ENCODE peak calls at places on chromosomes 6 and 20, in seven cellular contexts. K is breast epithelium, N is heart right ventricle, P is adrenal gland, J is lower lobe of right lung, S is body of pancreas, G is SJSA1. Q is an unnamed sample. For H3K4me1, the result is how much of the 10 kb centered on the place peaks cover.

GRCh38 chr20:9705722-9706476 is 133.0 kb downstream of the PAK5 start:
- DNase-seq in G (no peak), J (no peak), K (no peak), S (no peak), P (no peak), N (no peak), Q (no peak)

GRCh38 chr20:8854566-8854965 is 214.3 kb upstream of the PLCB4 start:
- DNase-seq in K (no peak), N (peak), S (peak), P (peak), G (no peak), J (peak), Q (peak)

GRCh38 chr6:56852611-56853010 is 102.3 kb upstream of the BEND6 start:
- DNase-seq in N (no peak), K (no peak), P (no peak), J (no peak), G (no peak), S (no peak), Q (no peak)

GRCh38 chr6:56507517-56507916 is 135.2 kb downstream of the DST start:
- DNase-seq in S (no peak), N (peak), G (no peak), K (no peak), P (peak), J (no peak), Q (no peak)

GRCh38 chr6:86355271-86355670 is 582.1 kb upstream of the HTR1E start:
- DNase-seq in S (no peak), G (no peak), J (no peak), N (no peak), K (no peak), P (no peak), Q (no peak)

GRCh38 chr6:45791181-45791580 is 224.5 kb downstream of the CLIC5 start:
- DNase-seq in K (no peak), J (no peak), N (no peak), G (peak), S (no peak), P (no peak), Q (no peak)

GRCh38 chr6:10465633-10466499 is 51.0 kb upstream of the TFAP2A start:
- DNase-seq in P (peak), K (no peak), G (no peak), N (no peak), S (no peak), J (no peak), Q (peak)

GRCh38 chr6:27847706-27848105 is 64.5 kb downstream of the OR2B2 start:
- DNase-seq in K (no peak), J (no peak), P (no peak), S (no peak), G (no peak), N (no peak), Q (no peak)

GRCh38 chr6:79468116-79468515 is 69.1 kb downstream of the LCA5 start:
- DNase-seq in N (no peak), G (no peak), K (no peak), S (no peak), P (no peak), J (no peak), Q (no peak)

GRCh38 chr20:56439784-56440291 is 27.8 kb downstream of the CASS4 start:
- DNase-seq in G (peak), K (peak), P (no peak), N (peak), J (peak), S (peak), Q (no peak)

GRCh38 chr6:118708055-118708454 is 56.7 kb upstream of the CEP85L start:
- DNase-seq in P (no peak), S (no peak), K (no peak), J (no peak), G (no peak), N (no peak), Q (no peak)

GRCh38 chr20:409697-410559 is 1.8 kb downstream of the RBCK1 start:
- DNase-seq in K (no peak), G (no peak), P (no peak), S (peak), N (no peak), J (no peak), Q (no peak)

GRCh38 chr20:51747182-51747911 is 20.8 kb downstream of the ATP9A start:
- DNase-seq in G (no peak), K (no peak), J (no peak), P (no peak), N (no peak), S (no peak), Q (no peak)

GRCh38 chr20:17866234-17867001 is 102.2 kb downstream of the SNX5 start:
- DNase-seq in G (no peak), J (no peak), N (no peak), S (no peak), K (no peak), P (no peak), Q (no peak)

GRCh38 chr6:35797837-35798526 is 859 bp upstream of the CLPS start:
- DNase-seq in K (no peak), N (no peak), J (no peak), P (no peak), G (no peak), S (peak), Q (no peak)

GRCh38 chr20:13692802-13693736 is 54.3 kb upstream of the TASP1 start:
- DNase-seq in G (no peak), J (no peak), S (no peak), N (no peak), K (no peak), P (no peak), Q (no peak)

GRCh38 chr6:11854418-11855165 is 76.0 kb upstream of the ADTRP start:
- DNase-seq in P (peak), N (no peak), J (no peak), G (peak), S (peak), K (no peak), Q (no peak)

GRCh38 chr6:72657798-72658197 is 35.9 kb downstream of the KCNQ5 start:
- DNase-seq in K (no peak), G (no peak), N (no peak), P (no peak), S (no peak), J (no peak), Q (no peak)

GRCh38 chr6:5468586-5468985 is 207.3 kb downstream of the FARS2 start:
- DNase-seq in K (no peak), P (no peak), S (no peak), J (no peak), N (no peak), G (no peak), Q (no peak)

GRCh38 chr20:2756056-2756611 is 44.3 kb downstream of the CPXM1 start:
- DNase-seq in P (no peak), G (peak), K (no peak), N (no peak), S (peak), J (no peak), Q (no peak)

GRCh38 chr6:43076093-43076927 is at the start of gene PTK7:
- DNase-seq in S (peak), K (peak), P (no peak), G (peak), J (peak), N (peak), Q (peak)

GRCh38 chr20:60001027-60001567 is 42.9 kb downstream of the CDH26 start:
- DNase-seq in G (no peak), K (no peak), J (no peak), P (no peak), S (no peak), N (no peak), Q (no peak)

GRCh38 chr20:611843-612185 is 1.7 kb upstream of the TCF15 start:
- DNase-seq in P (peak), J (peak), S (no peak), G (no peak), K (no peak), N (no peak), Q (no peak)

GRCh38 chr6:107598091-107598490 is 108.2 kb downstream of the SOBP start:
- DNase-seq in P (no peak), K (no peak), S (no peak), G (no peak), J (no peak), N (no peak), Q (no peak)

GRCh38 chr20:57536759-57537724 is 12.1 kb upstream of the CTCFL start:
- DNase-seq in J (no peak), G (no peak), P (no peak), N (no peak), K (no peak), S (no peak), Q (no peak)
- H3K4me3 ChIP-seq in J (no peak), G (no peak), P (no peak), N (no peak), K (no peak), S (no peak), Q (no peak)

DNA sequence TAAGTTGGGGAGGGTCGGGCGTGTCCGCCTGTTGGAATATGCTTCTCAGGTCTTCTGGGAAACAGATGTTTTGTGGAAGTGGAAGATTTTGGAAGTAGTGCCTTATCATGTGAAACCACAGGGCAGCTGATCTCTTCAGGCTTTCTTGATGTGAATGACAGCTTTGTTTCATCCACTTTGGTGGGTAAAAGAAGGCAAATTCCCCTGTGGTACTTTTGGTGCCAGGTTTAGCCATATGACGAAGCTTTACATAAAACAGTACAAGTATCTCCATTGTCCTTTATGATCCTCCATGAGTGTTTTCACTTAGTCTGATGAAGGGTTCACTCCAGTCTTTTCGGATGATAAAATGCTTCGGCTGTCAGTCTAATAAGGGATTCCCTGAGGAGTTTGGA is 4.6 kb downstream of the IRF4 start:
- DNase-seq in S (no peak), N (no peak), P (no peak), G (no peak), K (no peak), J (no peak), Q (no peak)
- H3K4me1 ChIP-seq in S (under half), N (under half), P (under half), G (under half), K (under half), J (under half), Q (under half)

GRCh38 chr20:48794360-48794759 is 33.4 kb downstream of the PREX1 start:
- DNase-seq in G (no peak), K (no peak), S (no peak), J (no peak), P (peak), N (no peak), Q (peak)
- H3K27ac ChIP-seq in G (no peak), K (no peak), S (no peak), J (no peak), P (no peak), N (no peak), Q (peak)

DNA sequence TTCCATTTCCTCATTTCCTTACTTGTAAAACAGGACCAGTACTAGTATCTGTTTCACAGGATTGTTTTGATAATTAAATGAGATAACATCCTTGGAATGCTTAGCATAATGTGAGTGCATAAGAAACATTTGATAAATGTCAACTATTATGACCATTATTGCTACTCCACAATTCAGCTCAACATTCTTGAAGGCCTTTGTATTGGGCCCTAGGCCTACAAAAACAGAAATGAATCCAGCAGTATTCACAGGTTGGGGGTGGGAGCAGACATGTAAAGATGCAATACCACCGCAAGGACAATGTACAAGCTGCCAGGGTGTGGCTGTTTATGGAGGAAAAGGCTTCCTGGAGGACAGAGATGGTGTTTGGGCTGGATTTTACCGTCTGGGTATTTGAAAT is 57.2 kb upstream of the EPB41L1 start:
- DNase-seq in G (peak), N (no peak), S (no peak), K (no peak), P (no peak), J (no peak), Q (no peak)
- H3K4me3 ChIP-seq in G (no peak), N (no peak), S (no peak), K (no peak), P (no peak), J (no peak), Q (no peak)

GRCh38 chr6:41966961-41967311 is 25.3 kb upstream of the CCND3 start:
- DNase-seq in N (no peak), S (no peak), P (peak), K (no peak), G (peak), J (no peak), Q (no peak)
- H3K4me1 ChIP-seq in N (under half), S (under half), P (under half), K (under half), G (under half), J (half or more), Q (under half)

DNA sequence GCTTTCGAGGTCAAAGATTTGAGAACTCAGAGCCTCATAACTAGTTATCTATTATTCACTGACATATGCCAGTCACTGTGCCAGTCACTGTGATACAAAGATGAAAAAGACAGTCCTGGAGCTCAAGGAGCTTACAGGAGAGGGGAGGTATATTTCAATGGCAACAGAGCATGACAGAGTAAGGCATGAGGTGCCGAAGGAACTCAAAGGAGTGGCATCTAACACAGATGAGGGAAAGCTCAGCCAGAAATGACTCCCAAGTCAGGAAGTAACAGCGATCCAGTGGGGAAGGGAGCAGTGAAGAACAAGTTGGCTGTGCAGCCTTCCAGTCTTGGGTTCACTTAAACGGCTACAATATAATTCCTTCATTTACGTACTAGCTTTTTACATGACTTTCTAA is 46.6 kb downstream of the DTNBP1 start:
- DNase-seq in S (no peak), J (no peak), N (no peak), K (no peak), G (no peak), P (no peak), Q (no peak)
- H3K27ac ChIP-seq in S (no peak), J (no peak), N (no peak), K (no peak), G (no peak), P (no peak), Q (no peak)

GRCh38 chr6:75493400-75494064 is at the start of gene FILIP1:
- DNase-seq in K (no peak), S (peak), P (peak), G (peak), J (peak), N (peak), Q (no peak)
- H3K4me3 ChIP-seq in K (peak), S (peak), P (no peak), G (no peak), J (peak), N (peak), Q (peak)

DNA sequence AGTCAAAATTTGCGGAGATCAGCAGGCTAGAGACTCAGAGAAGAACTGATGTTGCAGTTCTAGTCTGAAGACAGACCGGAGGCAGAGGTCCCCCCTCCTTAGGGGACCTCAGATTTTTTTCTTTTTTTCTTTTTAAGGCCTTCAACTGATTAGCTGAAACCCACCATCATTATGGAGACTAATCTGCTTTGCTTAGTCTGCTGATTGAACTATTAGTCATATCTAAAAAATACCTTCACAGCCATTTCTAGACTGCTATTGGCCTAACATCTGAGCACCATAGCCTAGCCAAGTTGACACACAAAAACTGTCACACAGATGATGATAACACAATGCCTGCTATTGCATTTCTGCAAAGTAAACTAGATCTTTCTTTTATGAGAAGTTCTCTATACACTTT is 141.1 kb upstream of the TNFAIP3 start:
- DNase-seq in S (no peak), K (no peak), G (no peak), P (no peak), J (no peak), N (no peak), Q (no peak)
- H3K4me1 ChIP-seq in S (under half), K (under half), G (under half), P (under half), J (under half), N (under half), Q (half or more)

GRCh38 chr6:138848461-138848860 is 52.6 kb downstream of the ECT2L start:
- DNase-seq in J (no peak), K (no peak), G (no peak), N (no peak), P (no peak), S (no peak), Q (no peak)

GRCh38 chr6:138847884-138848283 is 52.0 kb downstream of the ECT2L start:
- DNase-seq in P (no peak), N (no peak), J (no peak), K (no peak), G (no peak), S (no peak), Q (no peak)

GRCh38 chr6:138844203-138844602 is 48.3 kb downstream of the ECT2L start:
- DNase-seq in K (no peak), G (no peak), N (peak), S (peak), J (no peak), P (no peak), Q (no peak)
- H3K27ac ChIP-seq in K (no peak), G (no peak), N (peak), S (no peak), J (no peak), P (no peak), Q (no peak)